ENCODE peak calls at places on chromosome 21, in seven cellular contexts. One of them, this sample, is unnamed. For H3K27me3, the result is how much of the 10 kb centered on the place peaks cover.

GRCh38 chr21:32278068-32278467 is 781 bp downstream of the MIS18A start:
- DNase-seq in pancreas: no peak
- DNase-seq in heart left ventricle: no peak
- DNase-seq in uterus: no peak
- DNase-seq in left ventricle myocardium inferior: no peak
- DNase-seq in stomach: no peak
- DNase-seq in fibroblast of lung: no peak
- DNase-seq in this sample: no peak

GRCh38 chr21:41970751-41971653 is 17.2 kb upstream of the C2CD2 start:
- DNase-seq in pancreas: no peak
- DNase-seq in heart left ventricle: no peak
- DNase-seq in uterus: no peak
- DNase-seq in left ventricle myocardium inferior: no peak
- DNase-seq in stomach: peak
- DNase-seq in fibroblast of lung: no peak
- DNase-seq in this sample: no peak

GRCh38 chr21:37939251-37939650 is 23.0 kb upstream of the KCNJ6 start:
- DNase-seq in pancreas: no peak
- DNase-seq in heart left ventricle: no peak
- DNase-seq in uterus: no peak
- DNase-seq in left ventricle myocardium inferior: no peak
- DNase-seq in stomach: no peak
- DNase-seq in fibroblast of lung: no peak
- DNase-seq in this sample: no peak

GRCh38 chr21:31161157-31161556 is 122.9 kb upstream of the KRTAP19-8 start:
- DNase-seq in pancreas: no peak
- DNase-seq in heart left ventricle: no peak
- DNase-seq in uterus: no peak
- DNase-seq in left ventricle myocardium inferior: no peak
- DNase-seq in stomach: no peak
- DNase-seq in fibroblast of lung: peak
- DNase-seq in this sample: peak

GRCh38 chr21:41135715-41136114 is 32.2 kb upstream of the BACE2 start:
- DNase-seq in pancreas: no peak
- DNase-seq in heart left ventricle: no peak
- DNase-seq in uterus: no peak
- DNase-seq in left ventricle myocardium inferior: no peak
- DNase-seq in stomach: no peak
- DNase-seq in fibroblast of lung: no peak
- DNase-seq in this sample: no peak

GRCh38 chr21:36841866-36842265 is 124.6 kb downstream of the HLCS start:
- DNase-seq in pancreas: no peak
- DNase-seq in heart left ventricle: no peak
- DNase-seq in uterus: no peak
- DNase-seq in left ventricle myocardium inferior: no peak
- DNase-seq in stomach: no peak
- DNase-seq in fibroblast of lung: peak
- DNase-seq in this sample: no peak

GRCh38 chr21:42591170-42591869 is 62.1 kb upstream of the PDE9A start:
- DNase-seq in pancreas: no peak
- DNase-seq in heart left ventricle: no peak
- DNase-seq in uterus: no peak
- DNase-seq in left ventricle myocardium inferior: no peak
- DNase-seq in stomach: no peak
- DNase-seq in fibroblast of lung: no peak
- DNase-seq in this sample: no peak

GRCh38 chr21:42446531-42446930 is 42.8 kb downstream of the UBASH3A start:
- DNase-seq in pancreas: no peak
- DNase-seq in heart left ventricle: no peak
- DNase-seq in uterus: no peak
- DNase-seq in left ventricle myocardium inferior: no peak
- DNase-seq in stomach: no peak
- DNase-seq in fibroblast of lung: no peak
- DNase-seq in this sample: no peak

GRCh38 chr21:41772351-41773080 is 5.7 kb upstream of the RIPK4 start:
- DNase-seq in pancreas: no peak
- DNase-seq in heart left ventricle: no peak
- DNase-seq in uterus: no peak
- DNase-seq in left ventricle myocardium inferior: no peak
- DNase-seq in stomach: no peak
- DNase-seq in fibroblast of lung: no peak
- DNase-seq in this sample: no peak

GRCh38 chr21:41895643-41896493 is 16.7 kb upstream of the PRDM15 start:
- DNase-seq in pancreas: no peak
- DNase-seq in heart left ventricle: no peak
- DNase-seq in uterus: no peak
- DNase-seq in left ventricle myocardium inferior: no peak
- DNase-seq in stomach: no peak
- DNase-seq in fibroblast of lung: peak
- DNase-seq in this sample: peak

GRCh38 chr21:44617071-44617501 is 5.2 kb downstream of the KRTAP10-8 start:
- DNase-seq in pancreas: no peak
- DNase-seq in heart left ventricle: no peak
- DNase-seq in uterus: no peak
- DNase-seq in left ventricle myocardium inferior: no peak
- DNase-seq in stomach: no peak
- DNase-seq in fibroblast of lung: no peak
- DNase-seq in this sample: no peak

GRCh38 chr21:33732038-33732437 is 89.7 kb downstream of the ITSN1 start:
- DNase-seq in pancreas: no peak
- DNase-seq in heart left ventricle: no peak
- DNase-seq in uterus: no peak
- DNase-seq in left ventricle myocardium inferior: no peak
- DNase-seq in stomach: no peak
- DNase-seq in fibroblast of lung: peak
- DNase-seq in this sample: no peak

GRCh38 chr21:37008705-37009104 is 2.2 kb downstream of the RIPPLY3 start:
- DNase-seq in pancreas: no peak
- DNase-seq in heart left ventricle: no peak
- DNase-seq in uterus: no peak
- DNase-seq in left ventricle myocardium inferior: no peak
- DNase-seq in stomach: no peak
- DNase-seq in fibroblast of lung: no peak
- DNase-seq in this sample: no peak

GRCh38 chr21:34807881-34808568 is 139.2 kb downstream of the CLIC6 start:
- DNase-seq in pancreas: no peak
- DNase-seq in heart left ventricle: no peak
- DNase-seq in uterus: peak
- DNase-seq in left ventricle myocardium inferior: no peak
- DNase-seq in stomach: peak
- DNase-seq in fibroblast of lung: peak
- DNase-seq in this sample: peak

GRCh38 chr21:35014302-35015044 is 34.6 kb downstream of the RUNX1 start:
- DNase-seq in pancreas: no peak
- DNase-seq in heart left ventricle: no peak
- DNase-seq in uterus: no peak
- DNase-seq in left ventricle myocardium inferior: no peak
- DNase-seq in stomach: no peak
- DNase-seq in fibroblast of lung: no peak
- DNase-seq in this sample: no peak

GRCh38 chr21:44710756-44711326 is 531 bp downstream of the TSPEAR start:
- DNase-seq in pancreas: no peak
- DNase-seq in heart left ventricle: no peak
- DNase-seq in uterus: peak
- DNase-seq in left ventricle myocardium inferior: no peak
- DNase-seq in stomach: no peak
- DNase-seq in fibroblast of lung: no peak
- DNase-seq in this sample: no peak

GRCh38 chr21:35448876-35449599 is 399.9 kb upstream of the RUNX1 start:
- DNase-seq in pancreas: no peak
- DNase-seq in heart left ventricle: no peak
- DNase-seq in uterus: no peak
- DNase-seq in left ventricle myocardium inferior: no peak
- DNase-seq in stomach: no peak
- DNase-seq in fibroblast of lung: no peak
- DNase-seq in this sample: no peak

GRCh38 chr21:34129039-34129891 is 55.9 kb downstream of the MRPS6 start:
- DNase-seq in pancreas: peak
- DNase-seq in heart left ventricle: peak
- DNase-seq in uterus: peak
- DNase-seq in left ventricle myocardium inferior: peak
- DNase-seq in stomach: peak
- DNase-seq in fibroblast of lung: peak
- DNase-seq in this sample: peak

DNA sequence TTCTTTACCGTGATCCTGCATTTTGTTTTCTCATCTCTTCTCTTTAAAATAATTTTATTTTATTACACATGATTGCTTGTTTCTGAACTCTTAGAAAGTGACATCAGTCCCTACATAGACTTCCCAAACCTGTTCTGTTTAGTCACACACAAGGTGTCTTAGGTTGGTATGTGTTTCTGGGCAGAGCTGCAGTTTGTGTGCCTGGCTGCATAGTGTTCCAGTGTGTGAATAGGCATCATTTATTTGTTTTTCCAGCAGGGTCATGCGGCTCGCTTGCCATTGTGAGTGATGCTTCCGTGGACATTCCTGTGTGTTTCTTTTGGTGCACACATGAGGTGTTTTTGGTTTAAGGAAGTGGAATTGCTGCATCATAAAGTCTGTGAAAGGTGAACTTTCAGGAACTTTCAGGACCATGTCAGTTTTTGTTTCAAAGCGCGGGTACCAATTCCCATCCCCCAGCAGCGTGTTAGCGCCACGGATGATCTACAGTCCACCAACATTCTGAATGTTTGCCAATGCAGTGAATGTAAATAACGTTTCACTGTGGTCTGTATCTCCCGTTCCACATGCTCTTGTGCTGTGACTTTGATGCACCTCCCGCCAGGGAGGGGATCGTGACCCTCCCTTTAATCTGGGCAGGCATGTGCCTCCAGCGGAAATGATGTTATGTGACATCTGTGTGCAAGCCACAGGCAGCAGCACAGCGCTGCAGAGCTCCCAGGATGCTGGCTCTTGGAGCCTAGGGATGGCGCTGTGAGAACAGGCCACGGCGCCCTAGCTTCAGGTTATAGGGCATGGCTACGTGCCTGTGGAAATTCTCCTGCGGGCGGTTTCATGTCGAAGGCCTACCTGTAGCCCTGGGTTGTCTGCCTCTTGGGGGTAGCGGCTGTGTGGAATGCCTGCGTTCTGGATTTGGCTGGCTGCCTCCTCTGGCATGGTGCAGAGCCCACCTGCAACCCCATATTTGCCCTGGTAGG is 144.6 kb upstream of the COL6A1 start:
- DNase-seq in pancreas: no peak
- DNase-seq in heart left ventricle: no peak
- DNase-seq in uterus: no peak
- DNase-seq in left ventricle myocardium inferior: no peak
- DNase-seq in stomach: no peak
- DNase-seq in fibroblast of lung: no peak
- DNase-seq in this sample: no peak
- H3K27ac ChIP-seq in pancreas: no peak
- H3K27ac ChIP-seq in heart left ventricle: no peak
- H3K27ac ChIP-seq in uterus: no peak
- H3K27ac ChIP-seq in left ventricle myocardium inferior: no peak
- H3K27ac ChIP-seq in stomach: no peak
- H3K27ac ChIP-seq in fibroblast of lung: no peak
- H3K27ac ChIP-seq in this sample: no peak

GRCh38 chr21:46489800-46490199 is 31.1 kb downstream of the DIP2A start:
- DNase-seq in pancreas: no peak
- DNase-seq in heart left ventricle: no peak
- DNase-seq in uterus: no peak
- DNase-seq in left ventricle myocardium inferior: no peak
- DNase-seq in stomach: no peak
- DNase-seq in fibroblast of lung: no peak
- DNase-seq in this sample: no peak
- TF ChIP-seq CTCF in pancreas: no peak
- TF ChIP-seq CTCF in heart left ventricle: no peak
- TF ChIP-seq CTCF in uterus: no peak
- TF ChIP-seq CTCF in left ventricle myocardium inferior: no peak
- TF ChIP-seq CTCF in stomach: no peak
- TF ChIP-seq CTCF in fibroblast of lung: no peak
- TF ChIP-seq CTCF in this sample: no peak

GRCh38 chr21:28239345-28239744 is 753.3 kb downstream of the LTN1 start:
- DNase-seq in pancreas: no peak
- DNase-seq in heart left ventricle: peak
- DNase-seq in uterus: no peak
- DNase-seq in left ventricle myocardium inferior: peak
- DNase-seq in stomach: no peak
- DNase-seq in fibroblast of lung: no peak
- DNase-seq in this sample: no peak
- H3K27me3 ChIP-seq in pancreas: under half
- H3K27me3 ChIP-seq in heart left ventricle: under half
- H3K27me3 ChIP-seq in uterus: under half
- H3K27me3 ChIP-seq in left ventricle myocardium inferior: under half
- H3K27me3 ChIP-seq in stomach: under half
- H3K27me3 ChIP-seq in fibroblast of lung: under half
- H3K27me3 ChIP-seq in this sample: under half

GRCh38 chr21:25424674-25425073 is 182.6 kb downstream of the MRPL39 start:
- DNase-seq in pancreas: no peak
- DNase-seq in heart left ventricle: no peak
- DNase-seq in uterus: no peak
- DNase-seq in left ventricle myocardium inferior: no peak
- DNase-seq in stomach: no peak
- DNase-seq in fibroblast of lung: no peak
- DNase-seq in this sample: no peak

GRCh38 chr21:25422610-25423608 is 184.4 kb downstream of the MRPL39 start:
- DNase-seq in pancreas: no peak
- DNase-seq in heart left ventricle: no peak
- DNase-seq in uterus: no peak
- DNase-seq in left ventricle myocardium inferior: no peak
- DNase-seq in stomach: no peak
- DNase-seq in fibroblast of lung: no peak
- DNase-seq in this sample: no peak

GRCh38 chr21:25420831-25421230 is 186.4 kb downstream of the MRPL39 start:
- DNase-seq in pancreas: no peak
- DNase-seq in heart left ventricle: no peak
- DNase-seq in uterus: no peak
- DNase-seq in left ventricle myocardium inferior: no peak
- DNase-seq in stomach: no peak
- DNase-seq in fibroblast of lung: no peak
- DNase-seq in this sample: no peak

GRCh38 chr21:25424045-25424444 is 183.2 kb downstream of the MRPL39 start:
- DNase-seq in pancreas: no peak
- DNase-seq in heart left ventricle: no peak
- DNase-seq in uterus: no peak
- DNase-seq in left ventricle myocardium inferior: no peak
- DNase-seq in stomach: no peak
- DNase-seq in fibroblast of lung: no peak
- DNase-seq in this sample: no peak

DNA sequence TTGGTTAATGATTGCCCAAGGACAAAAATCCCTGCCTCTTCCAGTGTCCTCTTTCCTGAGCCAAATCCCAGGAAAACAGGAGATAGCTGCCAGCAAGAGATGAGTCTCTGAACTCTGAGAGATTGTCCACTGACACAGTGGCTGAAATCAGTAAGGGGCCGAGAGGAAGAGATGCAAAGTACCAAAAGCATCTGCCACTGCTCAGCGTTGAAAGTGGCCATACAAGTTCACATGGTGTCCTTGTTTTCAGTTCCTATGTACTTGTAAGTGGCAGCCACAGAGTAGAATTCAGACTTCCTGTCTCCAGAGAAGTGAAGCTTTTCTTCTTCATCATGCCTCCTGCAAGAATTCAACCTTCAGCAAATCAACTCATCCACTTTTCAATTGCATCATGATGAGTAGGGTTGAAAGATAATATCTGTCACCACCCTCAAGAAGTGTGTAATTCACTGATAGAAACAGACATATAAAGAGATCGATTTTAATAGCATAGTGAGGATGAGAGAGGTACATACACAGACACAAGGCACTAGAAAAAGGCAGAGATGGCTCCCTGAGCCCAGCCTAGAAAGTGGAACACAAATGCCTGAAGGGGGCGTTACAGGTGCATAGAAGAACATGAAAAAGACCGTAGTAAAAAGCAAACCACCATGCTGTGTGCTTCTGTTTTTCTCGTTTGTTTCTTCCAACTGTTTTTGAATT is 185.8 kb downstream of the MRPL39 start:
- DNase-seq in pancreas: no peak
- DNase-seq in heart left ventricle: no peak
- DNase-seq in uterus: no peak
- DNase-seq in left ventricle myocardium inferior: no peak
- DNase-seq in stomach: peak
- DNase-seq in fibroblast of lung: peak
- DNase-seq in this sample: peak
- H3K27ac ChIP-seq in pancreas: no peak
- H3K27ac ChIP-seq in heart left ventricle: no peak
- H3K27ac ChIP-seq in uterus: no peak
- H3K27ac ChIP-seq in left ventricle myocardium inferior: no peak
- H3K27ac ChIP-seq in stomach: no peak
- H3K27ac ChIP-seq in fibroblast of lung: no peak
- H3K27ac ChIP-seq in this sample: no peak

This sample was measured in CD4-positive, alpha-beta T cell.